ENCODE peak calls at places on chromosome 7, in four cellular contexts. Z, R, H and O are unnamed samples.

GRCh38 chr7:133386204-133386603 is 133.3 kb downstream of the EXOC4 start:
- DNase-seq in Z (no peak), R (no peak), H (no peak), O (peak)

GRCh38 chr7:159022238-159022993 is 122.3 kb downstream of the VIPR2 start:
- DNase-seq in Z (no peak), R (peak), H (no peak), O (no peak)

GRCh38 chr7:159067870-159068787 is 76.5 kb downstream of the VIPR2 start:
- DNase-seq in Z (no peak), R (no peak), H (no peak), O (no peak)

GRCh38 chr7:10860516-10860915 is 113.2 kb upstream of the PHF14 start:
- DNase-seq in Z (no peak), R (no peak), H (no peak), O (peak)

GRCh38 chr7:69597278-69598076 is 798 bp upstream of the AUTS2 start:
- DNase-seq in Z (no peak), R (no peak), H (no peak), O (peak)

GRCh38 chr7:116180302-116180701 is 30.0 kb upstream of the TES start:
- DNase-seq in Z (no peak), R (peak), H (peak), O (peak)

GRCh38 chr7:11726251-11727155 is 105.5 kb downstream of the THSD7A start:
- DNase-seq in Z (no peak), R (no peak), H (no peak), O (no peak)

GRCh38 chr7:101618207-101618839 is 10.8 kb downstream of the MYL10 start:
- DNase-seq in Z (no peak), R (no peak), H (no peak), O (no peak)

GRCh38 chr7:107118109-107118900 is 50.5 kb upstream of the HBP1 start:
- DNase-seq in Z (no peak), R (no peak), H (no peak), O (no peak)

GRCh38 chr7:136405931-136406777 is 429.0 kb upstream of the MTPN start:
- DNase-seq in Z (no peak), R (peak), H (peak), O (peak)

GRCh38 chr7:114922151-114922651 is 307 bp downstream of the MDFIC start:
- DNase-seq in Z (no peak), R (no peak), H (no peak), O (peak)

GRCh38 chr7:102843850-102844249 is 69.0 kb upstream of the LRRC17 start:
- DNase-seq in Z (peak), R (no peak), H (no peak), O (no peak)

GRCh38 chr7:23909426-23909825 is 199.4 kb downstream of the STK31 start:
- DNase-seq in Z (no peak), R (no peak), H (no peak), O (no peak)

GRCh38 chr7:90626011-90626410 is 29.9 kb downstream of the CDK14 start:
- DNase-seq in Z (no peak), R (no peak), H (no peak), O (peak)

GRCh38 chr7:130930260-130930659 is 196.3 kb upstream of the KLF14 start:
- DNase-seq in Z (no peak), R (peak), H (no peak), O (no peak)

GRCh38 chr7:158348446-158348845 is 239.2 kb downstream of the PTPRN2 start:
- DNase-seq in Z (no peak), R (no peak), H (no peak), O (no peak)

GRCh38 chr7:81500631-81501030 is 269.2 kb downstream of the HGF start:
- DNase-seq in Z (no peak), R (no peak), H (no peak), O (no peak)

GRCh38 chr7:7913506-7913905 is 55.1 kb upstream of the GLCCI1 start:
- DNase-seq in Z (no peak), R (no peak), H (peak), O (peak)

GRCh38 chr7:100152404-100152803 is 3.7 kb downstream of the LAMTOR4 start:
- DNase-seq in Z (no peak), R (no peak), H (no peak), O (no peak)

GRCh38 chr7:152081088-152081487 is 55.6 kb downstream of the GALNT11 start:
- DNase-seq in Z (no peak), R (no peak), H (peak), O (no peak)

GRCh38 chr7:1705856-1706255 is 35.8 kb downstream of the ELFN1 start:
- DNase-seq in Z (no peak), R (no peak), H (no peak), O (no peak)

GRCh38 chr7:65731129-65731528 is 141.7 kb upstream of the VKORC1L1 start:
- DNase-seq in Z (no peak), R (no peak), H (no peak), O (no peak)

GRCh38 chr7:65731562-65732035 is 141.3 kb upstream of the VKORC1L1 start:
- DNase-seq in Z (no peak), R (peak), H (no peak), O (peak)
- TF ChIP-seq CTCF in Z (no peak), R (peak), H (no peak), O (peak)

DNA sequence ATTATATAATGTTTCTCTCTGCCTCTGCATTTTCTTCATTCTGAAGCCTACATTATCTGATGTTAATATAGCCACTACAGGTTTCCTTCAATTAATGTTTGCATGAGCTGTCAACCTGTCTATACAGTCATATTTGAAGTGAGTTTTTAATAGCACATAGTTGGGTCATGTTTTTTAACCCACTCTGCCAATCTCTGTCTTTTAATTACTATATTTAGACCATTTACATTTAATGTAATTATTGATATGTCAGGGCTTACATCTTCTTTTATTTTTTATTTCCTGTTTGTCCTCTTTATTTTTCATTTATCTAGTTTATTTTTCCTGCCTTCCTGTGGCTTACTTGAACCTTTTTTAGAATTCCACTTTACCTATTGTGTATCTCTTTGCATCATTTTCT is 124.3 kb upstream of the PDE1C start:
- DNase-seq in Z (no peak), R (no peak), H (no peak), O (no peak)
- TF ChIP-seq JUNB in Z (no peak), R (no peak), H (no peak), O (no peak)

DNA sequence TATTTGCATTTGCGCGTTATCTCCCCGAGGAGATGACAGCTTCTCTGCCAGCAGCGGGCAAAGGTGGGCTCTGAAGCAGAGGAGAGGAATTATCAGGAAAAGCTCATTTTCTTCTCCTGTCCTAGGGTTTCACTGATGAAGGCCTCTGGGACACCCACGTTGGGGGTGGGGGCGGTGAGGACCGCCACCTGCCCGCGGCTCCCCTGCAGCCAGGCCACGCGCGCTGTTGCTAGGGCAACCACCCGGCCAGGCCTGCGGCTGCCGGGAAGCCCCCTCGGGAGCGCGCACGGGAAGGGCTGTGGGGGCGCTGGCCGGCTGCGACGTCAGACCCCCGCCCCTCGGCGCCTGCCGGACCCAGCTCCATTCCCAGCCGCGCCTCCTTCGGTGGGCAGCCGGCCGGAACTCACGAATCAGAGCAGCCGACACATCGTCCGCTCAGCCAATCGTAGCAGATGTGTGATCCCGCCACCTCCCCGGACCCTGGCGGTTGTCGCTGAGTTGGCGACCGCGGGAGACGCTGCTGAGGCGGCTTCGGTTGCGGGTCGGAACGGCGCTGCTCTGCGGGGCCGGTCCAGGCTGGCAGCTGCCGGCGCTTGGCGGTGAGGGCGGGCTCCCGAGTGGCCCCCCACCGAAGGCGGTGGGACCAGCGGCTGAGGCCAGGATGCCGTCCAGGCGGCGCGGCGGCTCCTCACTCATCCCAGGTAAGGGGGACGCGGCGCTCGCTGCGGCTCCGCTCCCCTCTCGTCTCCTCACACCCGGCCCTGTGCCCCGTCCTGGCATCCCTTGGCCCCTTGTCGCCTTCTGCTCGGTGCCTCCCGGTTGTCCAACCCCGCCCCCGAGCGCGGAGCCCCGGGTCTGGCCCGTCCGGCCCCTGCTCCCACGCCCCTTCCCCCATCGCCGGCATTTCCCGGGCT is at the start of gene TPST1:
- DNase-seq in Z (peak), R (peak), H (peak), O (peak)
- TF ChIP-seq POLR2AphosphoS5 in Z (peak), R (no peak), H (peak), O (peak)

GRCh38 chr7:46940178-46940577 is 641.7 kb downstream of the TNS3 start:
- DNase-seq in Z (no peak), R (no peak), H (no peak), O (no peak)

GRCh38 chr7:46939558-46939957 is 642.4 kb downstream of the TNS3 start:
- DNase-seq in Z (no peak), R (no peak), H (no peak), O (no peak)

GRCh38 chr7:46942574-46942973 is 639.3 kb downstream of the TNS3 start:
- DNase-seq in Z (no peak), R (no peak), H (no peak), O (peak)

GRCh38 chr7:46937826-46938225 is 644.1 kb downstream of the TNS3 start:
- DNase-seq in Z (no peak), R (no peak), H (no peak), O (no peak)

DNA sequence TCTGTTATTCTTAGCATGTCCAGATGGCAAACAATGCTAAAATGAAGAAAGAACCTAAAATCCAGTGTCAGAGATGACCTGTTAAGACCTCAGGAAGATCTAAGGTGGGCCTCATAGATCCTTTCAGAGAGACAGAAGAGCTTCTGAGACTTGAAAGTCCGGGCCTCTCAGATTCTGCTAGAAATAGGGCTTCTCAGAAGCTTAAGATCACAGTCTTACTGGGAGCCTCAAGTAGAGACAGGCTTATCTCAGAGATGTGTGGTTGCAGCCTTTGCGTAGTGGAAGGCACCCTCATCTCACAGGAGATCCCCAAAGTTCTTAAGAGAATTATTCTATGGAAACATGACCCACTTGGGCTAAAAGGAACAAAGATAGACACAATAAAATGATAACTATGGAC is 642.8 kb downstream of the TNS3 start:
- DNase-seq in Z (no peak), R (no peak), H (no peak), O (no peak)
- TF ChIP-seq CTCF in Z (no peak), R (no peak), H (no peak), O (no peak)

DNA sequence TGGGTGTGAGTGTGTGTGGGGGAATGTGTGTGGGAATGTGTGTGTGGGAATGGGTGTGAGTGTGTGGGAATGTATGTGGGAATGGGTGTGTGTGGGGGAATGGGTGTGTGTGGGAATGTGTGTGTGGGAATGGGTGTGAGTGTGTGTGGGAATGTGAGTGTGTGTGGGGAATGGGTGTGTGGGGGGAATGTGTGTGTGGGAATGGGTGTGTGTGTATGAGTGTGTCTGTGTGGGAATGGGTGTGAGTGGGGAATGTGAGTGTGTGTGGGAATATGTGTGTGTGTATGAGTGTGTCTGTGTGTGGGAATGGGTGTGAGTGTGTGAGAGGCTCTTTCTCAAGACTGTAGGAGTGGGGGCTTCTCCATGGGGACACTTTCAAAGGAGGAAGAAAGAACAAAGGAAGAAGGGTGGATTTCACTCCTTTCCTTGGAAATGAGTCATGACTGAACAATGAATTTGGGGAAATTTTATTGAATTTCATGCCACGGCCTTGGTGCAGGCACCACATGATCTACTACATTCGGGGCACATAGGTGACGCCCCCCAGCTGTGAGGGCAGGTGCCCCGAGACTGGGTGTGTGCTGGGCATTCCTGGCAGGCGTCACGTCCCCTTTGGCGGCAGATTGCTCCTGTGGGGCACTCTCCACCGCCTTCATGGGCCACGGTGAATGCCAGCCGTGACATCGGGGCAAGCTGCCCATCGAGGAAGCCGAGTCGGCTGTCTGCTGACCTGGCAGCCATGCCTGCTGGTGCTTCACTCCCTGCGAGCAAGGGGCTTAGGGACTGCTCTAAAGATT is 88.8 kb upstream of the INSIG1 start:
- DNase-seq in Z (no peak), R (no peak), H (no peak), O (no peak)
- TF ChIP-seq JUNB in Z (no peak), R (no peak), H (no peak), O (no peak)

GRCh38 chr7:25966469-25966868 is 185.5 kb upstream of the NFE2L3 start:
- DNase-seq in Z (no peak), R (no peak), H (no peak), O (no peak)

GRCh38 chr7:25963733-25964132 is 188.3 kb upstream of the NFE2L3 start:
- DNase-seq in Z (no peak), R (no peak), H (no peak), O (no peak)

GRCh38 chr7:25965405-25966123 is 186.4 kb upstream of the NFE2L3 start:
- DNase-seq in Z (no peak), R (no peak), H (no peak), O (no peak)

GRCh38 chr7:25967278-25968204 is 184.5 kb upstream of the NFE2L3 start:
- DNase-seq in Z (peak), R (no peak), H (no peak), O (no peak)

DNA sequence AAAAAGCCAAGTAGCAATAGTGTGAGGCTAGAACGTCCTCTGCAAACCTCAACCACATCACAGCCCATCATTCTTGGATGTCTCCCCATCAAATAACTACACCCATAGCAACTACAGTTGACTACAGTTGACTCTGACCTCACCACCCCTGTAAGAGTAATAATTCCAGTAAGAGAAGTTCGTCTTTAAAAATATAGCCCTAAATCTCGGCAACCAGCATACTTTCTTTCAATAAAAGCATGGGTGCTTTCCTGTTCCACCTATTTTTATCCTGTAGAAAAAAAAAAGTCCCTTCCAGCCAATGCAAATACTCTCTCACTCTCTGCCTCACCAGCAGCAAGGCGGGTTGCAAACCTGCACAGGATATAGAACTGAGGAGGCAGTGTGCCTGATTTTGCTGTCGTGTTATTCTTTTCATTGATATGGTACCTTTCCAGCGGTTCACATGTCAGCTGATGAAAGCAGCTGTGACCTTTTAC is 187.5 kb upstream of the NFE2L3 start:
- DNase-seq in Z (peak), R (no peak), H (no peak), O (no peak)
- TF ChIP-seq POLR2AphosphoS5 in Z (peak), R (no peak), H (no peak), O (no peak)

GRCh38 chr7:50151661-50152060 is 58.6 kb upstream of the ZPBP start:
- DNase-seq in Z (no peak), R (no peak), H (no peak), O (no peak)
- TF ChIP-seq CTCF in Z (no peak), R (no peak), H (no peak), O (no peak)

GRCh38 chr7:121530251-121531174 is 134.4 kb upstream of the FAM3C start:
- DNase-seq in Z (peak), R (no peak), H (no peak), O (no peak)
- TF ChIP-seq JUNB in Z (peak), R (no peak), H (no peak), O (no peak)

DNA sequence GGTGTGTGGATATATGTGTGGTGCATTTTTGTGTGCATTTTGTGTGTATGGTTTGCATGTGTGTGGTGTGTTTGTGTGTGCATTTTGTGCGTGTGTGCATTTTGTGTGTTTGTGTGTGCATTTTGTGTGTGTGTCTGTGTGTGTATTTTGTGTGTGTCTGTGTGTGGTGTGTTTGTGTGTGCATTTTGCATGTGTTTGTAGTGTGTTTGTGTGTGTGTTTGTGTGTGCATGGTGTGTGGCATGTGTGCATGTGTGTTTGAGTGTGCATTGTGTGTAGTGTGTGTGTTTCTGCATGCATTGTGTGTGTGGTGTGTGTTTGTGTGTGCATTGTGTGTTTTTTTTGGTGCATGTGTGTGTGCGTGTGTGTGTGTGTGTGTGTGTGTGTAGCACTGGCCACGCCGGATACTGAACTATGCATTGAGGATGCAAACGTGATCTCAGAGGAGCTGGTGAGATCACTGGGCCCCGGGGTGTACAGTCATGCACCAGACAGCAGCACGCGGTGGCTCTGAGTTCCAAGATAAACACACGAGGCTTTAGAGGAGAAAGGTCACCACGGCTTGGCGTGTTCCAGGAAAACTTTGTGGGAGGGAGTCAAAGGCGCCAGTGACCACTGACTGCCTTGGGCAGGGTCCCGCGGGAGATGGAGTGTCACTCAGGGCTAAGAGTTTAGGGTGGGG is 106.6 kb upstream of the SHH start:
- DNase-seq in Z (no peak), R (no peak), H (peak), O (no peak)
- TF ChIP-seq POLR2AphosphoS5 in Z (no peak), R (no peak), H (no peak), O (no peak)